ENCODE peak calls at places on chromosomes 5 and 9, in nine cellular contexts. One of them, this sample, is unnamed.

GRCh38 chr9:124297553-124297905 is 39.8 kb downstream of the NEK6 start:
- DNase-seq in upper lobe of right lung: peak; percentile 80
- DNase-seq in ovary: peak; percentile 53
- DNase-seq in GM12891: no peak
- DNase-seq in A549: peak; percentile 70
- DNase-seq in iPS-NIHi11: peak; percentile 82
- DNase-seq in naive thymus-derived CD8-positive, alpha-beta T cell: no peak
- DNase-seq in left ventricle myocardium inferior: peak; percentile 88
- DNase-seq in PC-3: peak; percentile 88
- DNase-seq in this sample: peak; percentile 84

GRCh38 chr5:143356855-143357254 is 46.6 kb downstream of the NR3C1 start:
- DNase-seq in upper lobe of right lung: no peak
- DNase-seq in GM12891: no peak
- DNase-seq in PC-3: no peak
- DNase-seq in iPS-NIHi11: no peak
- DNase-seq in naive thymus-derived CD8-positive, alpha-beta T cell: no peak
- DNase-seq in left ventricle myocardium inferior: no peak
- DNase-seq in A549: no peak
- DNase-seq in ovary: no peak
- DNase-seq in this sample: no peak

GRCh38 chr9:96450613-96451544 is 910 bp downstream of the HABP4 start:
- DNase-seq in ovary: peak; percentile 49
- DNase-seq in A549: peak; percentile 26
- DNase-seq in naive thymus-derived CD8-positive, alpha-beta T cell: peak; percentile 68
- DNase-seq in left ventricle myocardium inferior: peak; percentile 22
- DNase-seq in PC-3: peak; percentile 48
- DNase-seq in GM12891: peak; percentile 14
- DNase-seq in iPS-NIHi11: peak; percentile 33
- DNase-seq in upper lobe of right lung: peak; percentile 68
- DNase-seq in this sample: no peak

GRCh38 chr9:112049834-112050516 is 125.1 kb downstream of the SUSD1 start:
- DNase-seq in naive thymus-derived CD8-positive, alpha-beta T cell: no peak
- DNase-seq in A549: no peak
- DNase-seq in ovary: no peak
- DNase-seq in PC-3: no peak
- DNase-seq in left ventricle myocardium inferior: no peak
- DNase-seq in upper lobe of right lung: no peak
- DNase-seq in iPS-NIHi11: no peak
- DNase-seq in GM12891: no peak
- DNase-seq in this sample: no peak

GRCh38 chr9:136944094-136944518 is 432 bp downstream of the FBXW5 start:
- DNase-seq in GM12891: peak; percentile 88
- DNase-seq in iPS-NIHi11: no peak
- DNase-seq in PC-3: peak; percentile 31
- DNase-seq in naive thymus-derived CD8-positive, alpha-beta T cell: no peak
- DNase-seq in A549: peak; percentile 39
- DNase-seq in upper lobe of right lung: no peak
- DNase-seq in left ventricle myocardium inferior: peak; percentile 65
- DNase-seq in ovary: no peak
- DNase-seq in this sample: no peak

GRCh38 chr5:61505281-61505680 is 173.2 kb downstream of the ZSWIM6 start:
- DNase-seq in upper lobe of right lung: no peak
- DNase-seq in A549: no peak
- DNase-seq in ovary: no peak
- DNase-seq in PC-3: no peak
- DNase-seq in iPS-NIHi11: no peak
- DNase-seq in left ventricle myocardium inferior: no peak
- DNase-seq in GM12891: no peak
- DNase-seq in naive thymus-derived CD8-positive, alpha-beta T cell: no peak
- DNase-seq in this sample: no peak

GRCh38 chr5:23014251-23014650 is 161.1 kb upstream of the CDH12 start:
- DNase-seq in upper lobe of right lung: no peak
- DNase-seq in iPS-NIHi11: no peak
- DNase-seq in ovary: no peak
- DNase-seq in PC-3: no peak
- DNase-seq in naive thymus-derived CD8-positive, alpha-beta T cell: no peak
- DNase-seq in GM12891: no peak
- DNase-seq in left ventricle myocardium inferior: no peak
- DNase-seq in A549: no peak
- DNase-seq in this sample: no peak

GRCh38 chr5:8726383-8727036 is 819.4 kb downstream of the SEMA5A start:
- DNase-seq in upper lobe of right lung: no peak
- DNase-seq in iPS-NIHi11: no peak
- DNase-seq in left ventricle myocardium inferior: no peak
- DNase-seq in ovary: no peak
- DNase-seq in A549: no peak
- DNase-seq in GM12891: no peak
- DNase-seq in PC-3: no peak
- DNase-seq in naive thymus-derived CD8-positive, alpha-beta T cell: no peak
- DNase-seq in this sample: no peak

GRCh38 chr5:60918466-60918865 is 26.4 kb downstream of the ERCC8 start:
- DNase-seq in PC-3: no peak
- DNase-seq in left ventricle myocardium inferior: no peak
- DNase-seq in iPS-NIHi11: no peak
- DNase-seq in A549: no peak
- DNase-seq in ovary: no peak
- DNase-seq in upper lobe of right lung: no peak
- DNase-seq in naive thymus-derived CD8-positive, alpha-beta T cell: no peak
- DNase-seq in GM12891: no peak
- DNase-seq in this sample: no peak

GRCh38 chr5:158686240-158686639 is 413.5 kb downstream of the EBF1 start:
- DNase-seq in upper lobe of right lung: no peak
- DNase-seq in GM12891: no peak
- DNase-seq in iPS-NIHi11: no peak
- DNase-seq in ovary: no peak
- DNase-seq in A549: no peak
- DNase-seq in naive thymus-derived CD8-positive, alpha-beta T cell: no peak
- DNase-seq in left ventricle myocardium inferior: no peak
- DNase-seq in PC-3: no peak
- DNase-seq in this sample: no peak

GRCh38 chr5:142296914-142297417 is 27.9 kb downstream of the SPRY4 start:
- DNase-seq in left ventricle myocardium inferior: peak; percentile 36
- DNase-seq in iPS-NIHi11: no peak
- DNase-seq in A549: no peak
- DNase-seq in naive thymus-derived CD8-positive, alpha-beta T cell: no peak
- DNase-seq in PC-3: peak; percentile 3
- DNase-seq in upper lobe of right lung: no peak
- DNase-seq in GM12891: no peak
- DNase-seq in ovary: no peak
- DNase-seq in this sample: peak; percentile 99

GRCh38 chr5:1392801-1393565 is 48.1 kb upstream of the CLPTM1L start:
- DNase-seq in naive thymus-derived CD8-positive, alpha-beta T cell: no peak
- DNase-seq in PC-3: no peak
- DNase-seq in GM12891: no peak
- DNase-seq in ovary: no peak
- DNase-seq in left ventricle myocardium inferior: no peak
- DNase-seq in iPS-NIHi11: no peak
- DNase-seq in A549: no peak
- DNase-seq in upper lobe of right lung: no peak
- DNase-seq in this sample: no peak

This sample was measured in glomerular endothelial cell.